ENCODE peak calls at places on chromosome 2, in six cellular contexts. Y is adrenal gland, S is ovary, T is A549, E is stomach, B is uterus. H is an unnamed sample.

GRCh38 chr2:8580316-8581047 is 101.4 kb upstream of the ID2 start:
- DNase-seq in T (no peak), B (no peak), E (no peak), S (no peak), Y (no peak), H (no peak)

GRCh38 chr2:139160838-139161237 is 380.6 kb upstream of the NXPH2 start:
- DNase-seq in B (no peak), E (no peak), T (no peak), S (no peak), Y (no peak), H (no peak)

GRCh38 chr2:160558531-160558930 is 64.9 kb upstream of the RBMS1 start:
- DNase-seq in B (no peak), E (no peak), S (no peak), Y (no peak), T (no peak), H (no peak)

GRCh38 chr2:133362061-133362476 is 206.2 kb downstream of the NCKAP5 start:
- DNase-seq in S (no peak), T (peak), E (no peak), Y (no peak), B (no peak), H (no peak)

GRCh38 chr2:240293865-240294461 is 141.5 kb upstream of the GPC1 start:
- DNase-seq in B (no peak), E (no peak), S (no peak), T (no peak), Y (no peak), H (no peak)

GRCh38 chr2:30410217-30410616 is 36.8 kb upstream of the LCLAT1 start:
- DNase-seq in Y (no peak), S (no peak), B (no peak), T (peak), E (no peak), H (no peak)

GRCh38 chr2:120750488-120751210 is 15.0 kb downstream of the GLI2 start:
- DNase-seq in Y (no peak), T (no peak), E (peak), B (no peak), S (peak), H (no peak)

GRCh38 chr2:36670881-36671595 is 25.5 kb upstream of the VIT start:
- DNase-seq in S (no peak), E (no peak), T (no peak), B (no peak), Y (no peak), H (no peak)

GRCh38 chr2:5799348-5799747 is 107.2 kb downstream of the SOX11 start:
- DNase-seq in B (no peak), E (no peak), T (no peak), S (no peak), Y (no peak), H (no peak)

GRCh38 chr2:112803691-112804521 is 19.6 kb upstream of the IL1A start:
- DNase-seq in E (no peak), S (no peak), T (peak), Y (no peak), B (no peak), H (no peak)

GRCh38 chr2:99753505-99753904 is 263.7 kb upstream of the REV1 start:
- DNase-seq in S (no peak), T (no peak), E (no peak), Y (no peak), B (no peak), H (no peak)

GRCh38 chr2:105406221-105406620 is 7.4 kb upstream of the FHL2 start:
- DNase-seq in S (no peak), T (no peak), E (no peak), Y (peak), B (no peak), H (no peak)

GRCh38 chr2:135255208-135255607 is 203.1 kb downstream of the RAB3GAP1 start:
- DNase-seq in B (no peak), S (no peak), E (no peak), Y (no peak), T (no peak), H (no peak)

GRCh38 chr2:134108124-134108523 is 145.7 kb upstream of the MGAT5 start:
- DNase-seq in E (no peak), B (no peak), T (no peak), Y (no peak), S (no peak), H (no peak)

GRCh38 chr2:171404258-171404657 is 29.5 kb downstream of the METTL8 start:
- DNase-seq in B (no peak), Y (peak), T (peak), S (no peak), E (no peak), H (no peak)

GRCh38 chr2:85436836-85437487 is 18.4 kb downstream of the SH2D6 start:
- DNase-seq in B (peak), S (no peak), E (no peak), T (no peak), Y (no peak), H (no peak)

GRCh38 chr2:112032615-112033457 is 22.2 kb upstream of the TMEM87B start:
- DNase-seq in E (peak), S (peak), B (no peak), Y (peak), T (no peak), H (no peak)

DNA sequence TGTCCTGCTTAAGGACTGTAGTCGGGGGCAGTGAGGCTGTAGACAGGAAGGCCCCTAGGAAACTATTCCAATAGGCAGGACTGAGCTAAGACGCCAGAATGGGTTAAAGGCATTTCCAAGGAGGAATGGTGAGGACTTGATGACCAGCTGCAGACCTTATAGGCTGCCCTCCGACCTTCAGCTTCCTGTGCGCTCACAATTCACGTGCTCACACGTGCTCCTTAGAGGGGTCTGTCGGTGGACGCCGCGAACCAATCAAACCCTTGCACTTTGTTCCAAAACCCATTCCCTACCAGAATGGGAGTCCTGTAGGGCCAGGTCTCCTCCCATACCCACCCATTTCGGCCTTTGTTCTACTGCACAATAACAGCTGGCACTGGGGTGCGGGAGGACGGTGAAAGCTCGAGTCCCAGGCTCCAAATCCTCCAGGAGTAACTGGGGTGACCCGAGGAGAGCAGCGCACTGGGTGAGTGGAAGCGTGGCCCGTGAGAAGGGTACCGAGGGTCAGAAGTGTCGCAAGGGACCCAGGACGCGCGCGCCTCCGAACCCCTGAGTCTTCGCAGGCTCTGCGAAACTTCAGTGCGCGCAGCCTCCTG is 12.9 kb downstream of the SIX3 start:
- DNase-seq in S (no peak), E (no peak), Y (no peak), T (no peak), B (no peak), H (no peak)
- TF ChIP-seq POLR2A in S (no peak), E (no peak), Y (no peak), T (no peak), B (no peak), H (no peak)

GRCh38 chr2:28908172-28908571 is 13.7 kb downstream of the WDR43 start:
- DNase-seq in E (no peak), B (no peak), Y (no peak), S (no peak), T (no peak), H (no peak)
- TF ChIP-seq POLR2A in E (no peak), B (no peak), Y (no peak), S (no peak), T (no peak), H (no peak)

DNA sequence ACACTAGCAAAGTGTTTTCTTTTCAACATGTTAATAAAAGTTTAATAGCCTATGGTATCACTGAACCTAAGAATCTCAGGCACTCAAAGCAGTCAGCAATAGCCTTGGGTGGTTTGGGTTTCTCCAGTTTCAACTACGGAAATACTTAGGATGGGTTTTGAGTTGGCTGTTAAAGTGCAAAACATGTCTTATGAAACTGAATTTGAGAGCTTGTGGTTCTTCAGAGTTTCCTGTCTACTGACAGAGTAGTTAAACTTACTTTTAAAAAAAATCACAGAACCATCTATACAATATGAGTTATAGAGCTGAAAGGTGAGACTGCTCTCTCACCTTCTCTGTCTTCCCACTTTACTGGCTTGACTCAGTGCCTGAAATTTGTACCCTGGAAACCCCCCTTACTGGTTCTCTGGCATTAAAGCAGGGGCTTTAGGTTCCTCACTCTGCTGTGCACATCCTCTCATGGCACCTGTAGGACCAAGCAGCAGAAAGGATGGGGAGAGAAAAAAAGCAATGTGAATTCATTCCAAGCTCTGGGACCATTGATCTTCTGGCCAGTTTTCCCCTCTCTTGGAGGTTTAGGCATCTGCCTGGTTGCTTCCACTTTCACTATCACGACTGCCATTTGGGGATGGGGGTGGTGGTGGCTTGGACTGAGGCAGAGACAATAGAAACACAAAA is 18.1 kb downstream of the CCDC141 start:
- DNase-seq in B (no peak), S (no peak), T (no peak), Y (no peak), E (no peak), H (no peak)
- TF ChIP-seq POLR2A in B (no peak), S (no peak), T (no peak), Y (no peak), E (no peak), H (no peak)

GRCh38 chr2:71208756-71209155 is 18.1 kb downstream of the PAIP2B start:
- DNase-seq in S (no peak), T (no peak), E (no peak), Y (no peak), B (no peak), H (no peak)
- TF ChIP-seq POLR2A in S (no peak), T (no peak), E (no peak), Y (no peak), B (no peak), H (no peak)

GRCh38 chr2:237551071-237551574 is 15.3 kb upstream of the PRLH start:
- DNase-seq in Y (no peak), S (no peak), E (no peak), B (no peak), T (no peak), H (no peak)
- TF ChIP-seq POLR2A in Y (no peak), S (no peak), E (no peak), B (no peak), T (no peak), H (no peak)

GRCh38 chr2:38405917-38406596 is 29.0 kb upstream of the ATL2 start:
- DNase-seq in B (no peak), Y (no peak), T (no peak), S (no peak), E (no peak), H (no peak)
- TF ChIP-seq POLR2A in B (no peak), Y (no peak), T (no peak), S (no peak), E (no peak), H (no peak)